ENCODE peak calls at places on chromosomes 3 and 15, in five cellular contexts. E, Y, Z, B and M are unnamed samples.

GRCh38 chr3:112629425-112629824 is 11.5 kb downstream of the CCDC80 start:
- DNase-seq in E (peak), Y (peak), Z (no peak), B (no peak), M (no peak)

GRCh38 chr3:61821823-61822251 is 260.5 kb downstream of the PTPRG start:
- DNase-seq in E (no peak), Y (no peak), Z (no peak), B (no peak), M (no peak)

GRCh38 chr3:53495518-53496501 is 1.4 kb downstream of the CACNA1D start:
- DNase-seq in E (peak), Y (no peak), Z (no peak), B (peak), M (peak)

GRCh38 chr3:126212629-126213375 is 32.4 kb upstream of the ALDH1L1 start:
- DNase-seq in E (peak), Y (peak), Z (peak), B (peak), M (peak)

GRCh38 chr3:112671930-112672715 is 31.2 kb upstream of the CCDC80 start:
- DNase-seq in E (no peak), Y (peak), Z (no peak), B (no peak), M (no peak)

GRCh38 chr3:135650309-135650708 is 315.2 kb upstream of the PPP2R3A start:
- DNase-seq in E (no peak), Y (no peak), Z (no peak), B (no peak), M (no peak)

GRCh38 chr15:76199106-76200082 is 111.9 kb downstream of the ETFA start:
- DNase-seq in E (no peak), Y (no peak), Z (no peak), B (no peak), M (no peak)

GRCh38 chr15:70044168-70044567 is 53.5 kb downstream of the TLE3 start:
- DNase-seq in E (no peak), Y (no peak), Z (peak), B (no peak), M (no peak)

GRCh38 chr3:138469869-138470268 is 35.5 kb downstream of the ESYT3 start:
- DNase-seq in E (no peak), Y (no peak), Z (peak), B (no peak), M (no peak)

GRCh38 chr15:78018968-78019644 is 58.4 kb downstream of the TBC1D2B start:
- DNase-seq in E (no peak), Y (no peak), Z (no peak), B (no peak), M (no peak)

GRCh38 chr3:63872135-63872924 is 8.7 kb downstream of the ATXN7 start:
- DNase-seq in E (no peak), Y (no peak), Z (no peak), B (no peak), M (no peak)

GRCh38 chr3:158710601-158711000 is 21.7 kb downstream of the RARRES1 start:
- DNase-seq in E (no peak), Y (no peak), Z (no peak), B (no peak), M (no peak)

GRCh38 chr15:81002254-81003022 is 1.7 kb downstream of the TLNRD1 start:
- DNase-seq in E (no peak), Y (peak), Z (peak), B (peak), M (no peak)

GRCh38 chr3:72862314-72863090 is 14.3 kb upstream of the SHQ1 start:
- DNase-seq in E (no peak), Y (no peak), Z (no peak), B (no peak), M (no peak)

GRCh38 chr15:62895905-62896316 is 146.6 kb upstream of the TPM1 start:
- DNase-seq in E (no peak), Y (peak), Z (no peak), B (no peak), M (no peak)

GRCh38 chr15:101012326-101013040 is 93.3 kb downstream of the LRRK1 start:
- DNase-seq in E (peak), Y (no peak), Z (no peak), B (peak), M (no peak)

GRCh38 chr3:118628704-118629341 is 405.8 kb downstream of the IGSF11 start:
- DNase-seq in E (peak), Y (peak), Z (no peak), B (peak), M (peak)

GRCh38 chr15:93037341-93038063 is 51.5 kb downstream of the RGMA start:
- DNase-seq in E (peak), Y (no peak), Z (peak), B (no peak), M (no peak)

GRCh38 chr15:25624504-25625172 is 185.8 kb upstream of the UBE3A start:
- DNase-seq in E (peak), Y (no peak), Z (no peak), B (no peak), M (no peak)
- H3K27ac ChIP-seq in E (no peak), Y (no peak), Z (no peak), B (no peak), M (no peak)

GRCh38 chr15:48550822-48551525 is 94.5 kb downstream of the FBN1 start:
- DNase-seq in E (no peak), Y (no peak), Z (no peak), B (no peak), M (no peak)
- H3K27ac ChIP-seq in E (no peak), Y (no peak), Z (no peak), B (no peak), M (no peak)

DNA sequence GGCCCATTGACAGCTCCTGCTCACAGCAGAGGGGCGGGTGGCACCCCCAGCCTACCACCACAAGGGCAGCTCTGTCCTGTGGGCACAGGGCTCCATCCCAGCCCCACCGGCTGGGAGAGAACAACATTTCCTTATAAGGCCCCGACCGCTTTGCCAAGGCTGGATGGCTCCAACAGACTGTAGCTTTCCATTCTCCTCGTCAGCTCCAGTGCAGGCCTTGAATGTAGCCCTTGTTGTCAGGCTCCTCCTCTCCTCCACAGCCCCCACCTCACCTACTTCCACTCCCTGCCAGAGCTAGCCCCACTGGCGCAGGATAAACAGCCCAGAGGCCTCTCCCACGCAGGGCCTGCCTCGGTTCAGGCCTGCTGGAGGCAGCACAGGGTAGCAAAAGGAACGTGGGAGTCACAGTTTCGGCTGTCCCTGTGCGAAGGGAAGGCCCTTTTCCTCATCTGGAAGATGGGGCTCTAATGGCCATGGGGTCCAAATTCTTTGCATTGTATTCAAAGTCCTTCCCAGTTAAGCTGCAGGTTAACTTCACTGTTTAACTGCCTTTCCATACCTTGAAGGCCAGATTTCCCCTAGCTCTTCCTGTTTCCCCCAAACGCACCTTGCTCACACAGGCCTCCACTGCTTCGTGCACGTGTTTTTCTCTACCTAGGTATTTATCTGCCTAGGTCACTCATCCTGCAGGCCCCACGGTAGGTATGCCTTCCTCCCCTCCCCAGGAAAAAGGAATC is 101.6 kb upstream of the LPP start:
- DNase-seq in E (peak), Y (peak), Z (peak), B (peak), M (peak)
- H3K27ac ChIP-seq in E (peak), Y (no peak), Z (peak), B (no peak), M (peak)

GRCh38 chr3:172063456-172064432 is 24.4 kb downstream of the FNDC3B start:
- DNase-seq in E (no peak), Y (no peak), Z (no peak), B (no peak), M (no peak)

GRCh38 chr3:172066880-172067778 is 27.8 kb downstream of the FNDC3B start:
- DNase-seq in E (no peak), Y (no peak), Z (no peak), B (no peak), M (no peak)

GRCh38 chr3:172065534-172065933 is 26.2 kb downstream of the FNDC3B start:
- DNase-seq in E (no peak), Y (peak), Z (no peak), B (no peak), M (no peak)

GRCh38 chr3:172067837-172068440 is 28.6 kb downstream of the FNDC3B start:
- DNase-seq in E (no peak), Y (no peak), Z (no peak), B (no peak), M (no peak)

DNA sequence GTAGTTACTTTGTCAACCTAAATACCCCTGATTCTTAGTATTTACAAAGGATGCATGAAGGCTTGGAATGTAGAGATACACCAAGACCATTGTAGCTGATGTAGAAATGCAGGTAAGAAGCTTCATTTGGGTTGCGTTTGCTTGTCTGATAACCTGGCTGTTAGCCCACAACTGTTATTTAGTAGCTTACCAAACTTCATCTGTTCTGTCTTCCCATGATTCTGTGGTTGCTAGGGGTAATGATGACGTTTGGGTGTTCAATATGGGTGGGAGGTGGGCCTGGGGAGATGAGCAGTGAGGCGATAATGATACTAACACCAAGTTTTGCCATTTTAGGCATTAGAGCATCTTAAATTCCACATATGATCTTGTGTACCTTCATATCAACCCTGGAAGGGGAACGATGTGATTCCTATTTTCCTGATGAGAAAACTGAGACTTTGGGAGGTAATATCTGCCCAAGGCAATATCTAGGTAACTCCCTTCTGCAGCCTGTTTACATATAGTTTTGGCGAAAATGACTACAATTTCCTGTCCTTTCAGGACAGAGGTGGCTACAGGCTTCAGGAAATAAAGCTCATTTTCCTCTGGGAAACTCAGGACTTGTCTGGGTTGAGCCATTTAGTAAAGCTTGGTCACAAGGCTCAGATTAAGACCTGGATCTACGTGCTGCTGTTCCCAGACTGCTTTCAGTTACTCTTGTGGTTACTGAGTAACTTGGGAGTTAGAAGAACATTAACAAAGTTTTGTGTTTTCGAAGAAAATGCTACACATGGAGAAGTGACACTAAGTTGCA is 26.8 kb downstream of the FNDC3B start:
- DNase-seq in E (no peak), Y (peak), Z (no peak), B (no peak), M (no peak)
- H3K27ac ChIP-seq in E (no peak), Y (peak), Z (no peak), B (peak), M (no peak)

GRCh38 chr3:124428372-124429128 is 301.7 kb upstream of the UMPS start:
- DNase-seq in E (no peak), Y (peak), Z (no peak), B (no peak), M (no peak)
- H3K27ac ChIP-seq in E (peak), Y (peak), Z (no peak), B (no peak), M (no peak)

DNA sequence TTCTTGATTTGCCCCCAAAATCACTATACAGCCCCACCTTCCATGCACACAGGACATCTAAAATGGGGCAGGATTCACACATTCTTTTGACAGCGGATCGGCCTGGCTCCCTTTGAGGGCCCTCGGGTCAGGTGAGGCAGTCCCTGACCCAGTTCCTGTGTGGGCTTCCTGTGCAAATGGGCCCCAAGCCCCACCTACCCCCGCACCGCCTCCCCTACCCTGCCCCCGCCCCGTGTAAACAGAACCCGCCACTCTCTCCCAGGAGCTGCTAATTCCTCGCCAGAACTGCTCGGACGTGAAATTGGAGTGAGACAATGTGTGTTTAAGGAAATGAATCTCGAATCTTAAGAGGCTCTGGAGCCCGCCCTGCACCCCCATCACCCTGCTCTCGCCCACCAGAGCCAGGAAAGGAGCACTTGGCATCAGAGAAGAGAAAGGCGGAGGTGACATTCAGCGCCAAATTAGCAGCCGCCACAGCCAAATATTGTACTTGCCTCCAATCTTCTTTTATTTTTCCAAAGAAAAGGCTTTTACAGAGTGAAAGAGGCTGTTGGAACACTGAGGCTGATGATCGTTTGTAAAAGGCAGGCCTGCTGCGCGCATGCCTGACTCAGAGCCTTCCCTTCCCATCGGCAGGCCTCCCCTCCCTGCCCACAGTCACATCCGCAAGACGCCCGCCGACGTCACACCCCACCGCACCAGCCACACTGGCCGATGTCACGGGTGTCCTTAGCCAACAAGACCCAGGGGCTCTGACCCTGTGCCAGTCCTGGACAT is 53.1 kb downstream of the CACNA2D2 start:
- DNase-seq in E (peak), Y (peak), Z (peak), B (no peak), M (no peak)
- H3K27ac ChIP-seq in E (no peak), Y (no peak), Z (peak), B (no peak), M (no peak)

GRCh38 chr3:38095687-38096483 is 41.0 kb downstream of the ACAA1 start:
- DNase-seq in E (no peak), Y (no peak), Z (no peak), B (no peak), M (no peak)
- H3K27ac ChIP-seq in E (no peak), Y (no peak), Z (no peak), B (no peak), M (no peak)